ENCODE peak calls at places on chromosomes 13 and 19, in eight cellular contexts. S is CD8-positive, alpha-beta memory T cell; W is Caco-2; K is PC-3; Q is body of pancreas; N is fibroblast of lung; B is CD8-positive, alpha-beta T cell; T is left ventricle myocardium inferior. V is an unnamed sample.

GRCh38 chr13:70188567-70188966 is 80.3 kb upstream of the KLHL1 start:
- DNase-seq in S (no peak), B (no peak), K (no peak), T (no peak), W (no peak), Q (peak; percentile 27), N (no peak), V (no peak)

GRCh38 chr19:11137542-11138384 is 17.8 kb downstream of the SPC24 start:
- DNase-seq in S (peak; percentile 47), Q (peak; percentile 78), K (peak; percentile 99), W (peak; percentile 79), N (peak; percentile 81), T (peak; percentile 83), B (no peak), V (peak; percentile 63)

GRCh38 chr19:32642771-32643170 is 32.2 kb downstream of the ANKRD27 start:
- DNase-seq in K (no peak), T (no peak), W (no peak), Q (no peak), B (peak; percentile 43), N (no peak), S (peak; percentile 47), V (no peak)

GRCh38 chr13:30143671-30144400 is 163.5 kb downstream of the KATNAL1 start:
- DNase-seq in T (no peak), Q (no peak), W (no peak), N (peak; percentile 65), K (no peak), S (no peak), B (no peak), V (no peak)

GRCh38 chr13:71866173-71867091 is 572 bp downstream of the DACH1 start:
- DNase-seq in W (peak; percentile 37), N (peak; percentile 17), S (no peak), K (no peak), B (no peak), Q (peak; percentile 38), T (peak; percentile 31), V (peak; percentile 32)

GRCh38 chr19:15871570-15871969 is 26.3 kb downstream of the CYP4F2 start:
- DNase-seq in S (no peak), B (no peak), T (no peak), N (no peak), K (no peak), W (no peak), Q (no peak), V (peak; percentile 28)

GRCh38 chr19:53969366-53969765 is 6.6 kb downstream of the CACNG8 start:
- DNase-seq in B (no peak), N (no peak), S (no peak), T (no peak), W (no peak), K (no peak), Q (no peak), V (no peak)

GRCh38 chr13:22596157-22596863 is 584.5 kb upstream of the SGCG start:
- DNase-seq in T (no peak), W (peak; percentile 60), K (no peak), Q (no peak), B (no peak), N (no peak), S (no peak), V (no peak)

GRCh38 chr13:56861472-56861871 is 279.2 kb upstream of the PRR20A start:
- DNase-seq in Q (no peak), T (no peak), S (no peak), K (peak; percentile 46), W (no peak), N (peak; percentile 29), B (no peak), V (no peak)

GRCh38 chr19:56838930-56839664 is 1.4 kb downstream of the PEG3 start:
- DNase-seq in K (peak; percentile 74), S (no peak), T (peak; percentile 96), W (no peak), N (peak; percentile 22), B (no peak), Q (peak; percentile 98), V (peak; percentile 2)

GRCh38 chr19:46009530-46010510 is 13.0 kb downstream of the PGLYRP1 start:
- DNase-seq in N (peak; percentile 59), S (peak; percentile 55), T (peak; percentile 61), B (peak; percentile 19), Q (peak; percentile 76), W (peak; percentile 81), K (peak; percentile 71), V (peak; percentile 58)

GRCh38 chr19:1122972-1123363 is 19.2 kb downstream of the GPX4 start:
- DNase-seq in W (peak; percentile 80), T (no peak), K (peak; percentile 76), S (no peak), Q (peak; percentile 55), B (no peak), N (peak; percentile 69), V (peak; percentile 62)

GRCh38 chr13:40665061-40665753 is 1.2 kb downstream of the FOXO1 start:
- DNase-seq in T (peak; percentile 54), Q (peak; percentile 50), N (no peak), K (peak; percentile 26), B (peak; percentile 5), W (peak; percentile 69), S (no peak), V (peak; percentile 40)

GRCh38 chr13:106859505-106859904 is 291.6 kb upstream of the ARGLU1 start:
- DNase-seq in W (peak; percentile 63), T (no peak), N (no peak), Q (no peak), B (no peak), K (peak; percentile 28), S (no peak), V (no peak)

GRCh38 chr13:110907951-110908898 is 6.6 kb downstream of the ANKRD10 start:
- DNase-seq in W (peak; percentile 58), T (no peak), K (peak; percentile 94), B (no peak), Q (peak; percentile 69), N (peak; percentile 88), S (no peak), V (peak; percentile 63)

GRCh38 chr13:105139380-105140285 is 1395.8 kb downstream of the EFNB2 start:
- DNase-seq in S (peak; percentile 22), K (no peak), N (peak; percentile 6), Q (peak; percentile 25), T (peak; percentile 26), B (peak; percentile 18), W (peak; percentile 34), V (peak; percentile 63)

GRCh38 chr13:53357582-53357981 is 329.0 kb downstream of the OLFM4 start:
- DNase-seq in B (no peak), S (no peak), W (no peak), K (no peak), Q (no peak), T (no peak), N (no peak), V (no peak)

GRCh38 chr19:47232422-47233211 is 1.6 kb upstream of the BBC3 start:
- DNase-seq in T (no peak), K (peak; percentile 45), S (no peak), B (no peak), W (no peak), Q (no peak), N (peak; percentile 79), V (peak; percentile 79)

GRCh38 chr19:8017808-8018207 is 12.4 kb upstream of the ELAVL1 start:
- DNase-seq in T (no peak), S (peak; percentile 20), Q (no peak), N (no peak), K (no peak), W (no peak), B (no peak), V (peak; percentile 82)

GRCh38 chr19:47275866-47276461 is 1.3 kb downstream of the INAFM1 start:
- DNase-seq in N (peak; percentile 73), K (no peak), S (no peak), W (no peak), B (no peak), T (peak; percentile 65), Q (no peak), V (no peak)

GRCh38 chr19:22606954-22607652 is 27.0 kb upstream of the ZNF492 start:
- DNase-seq in B (no peak), S (no peak), N (no peak), T (no peak), Q (no peak), W (no peak), K (no peak), V (no peak)

GRCh38 chr19:42573642-42574041 is 21.1 kb downstream of the CEACAM8 start:
- DNase-seq in N (no peak), S (no peak), B (no peak), T (no peak), Q (no peak), W (no peak), K (no peak), V (no peak)
- H3K9me3 ChIP-seq in N (no peaks in the 10 kb centered on the region), S (no peaks in the 10 kb centered on the region), B (no peaks in the 10 kb centered on the region), T (no peaks in the 10 kb centered on the region), Q (no peaks in the 10 kb centered on the region), W (no peaks in the 10 kb centered on the region), K (no peaks in the 10 kb centered on the region), V (no peaks in the 10 kb centered on the region)

GRCh38 chr19:19835560-19836038 is 14.0 kb upstream of the ZNF506 start:
- DNase-seq in B (no peak), S (no peak), W (no peak), K (no peak), Q (no peak), T (no peak), N (no peak), V (no peak)
- H3K9me3 ChIP-seq in B (peaks cover 21% of the 10 kb centered on the region), S (peaks cover 33% of the 10 kb centered on the region), W (peaks cover 55% of the 10 kb centered on the region), K (peaks cover 49% of the 10 kb centered on the region), Q (peaks cover 38% of the 10 kb centered on the region), T (peaks cover 98% of the 10 kb centered on the region), N (no peaks in the 10 kb centered on the region), V (peaks cover 5% of the 10 kb centered on the region)

GRCh38 chr19:58020129-58020528 is 13.7 kb upstream of the ZSCAN1 start:
- DNase-seq in N (no peak), Q (no peak), T (no peak), S (no peak), W (no peak), B (no peak), K (no peak), V (no peak)

GRCh38 chr19:58022283-58022660 is 11.6 kb upstream of the ZSCAN1 start:
- DNase-seq in W (no peak), B (no peak), S (no peak), N (no peak), K (no peak), Q (no peak), T (no peak), V (no peak)

GRCh38 chr19:58020985-58021384 is 12.8 kb upstream of the ZSCAN1 start:
- DNase-seq in W (no peak), S (no peak), Q (no peak), K (no peak), T (no peak), B (no peak), N (no peak), V (no peak)

GRCh38 chr19:58021541-58022282 is 12.1 kb upstream of the ZSCAN1 start:
- DNase-seq in Q (peak; percentile 37), W (peak; percentile 15), K (no peak), S (no peak), N (peak; percentile 25), B (no peak), T (no peak), V (peak; percentile 29)

DNA sequence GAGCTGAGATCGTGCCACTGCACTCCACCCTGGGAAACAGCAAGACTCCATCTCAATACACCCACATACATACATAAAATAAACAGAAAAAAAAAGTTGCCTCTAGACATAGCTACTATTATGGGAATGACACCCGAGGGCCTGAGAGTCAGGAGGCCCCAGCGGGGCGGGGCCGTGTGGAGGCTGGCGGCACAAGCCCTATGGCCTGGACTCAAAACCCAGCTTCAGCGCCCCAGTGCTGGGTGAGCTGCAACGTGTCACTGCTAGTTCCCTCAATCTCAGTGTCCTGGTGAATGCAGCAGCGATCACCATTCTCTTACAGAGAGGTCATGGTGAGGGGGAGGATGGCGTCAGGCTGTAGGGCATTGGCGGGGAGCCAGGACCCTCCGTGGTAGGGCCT is 9.2 kb upstream of the ZSCAN1 start:
- DNase-seq in B (no peak), T (no peak), Q (no peak), S (no peak), N (no peak), K (no peak), W (no peak), V (no peak)
- H3K9me3 ChIP-seq in B (no peaks in the 10 kb centered on the region), T (peaks cover 10% of the 10 kb centered on the region), Q (peaks cover 10% of the 10 kb centered on the region), S (peaks cover 4% of the 10 kb centered on the region), N (no peaks in the 10 kb centered on the region), K (peaks cover 61% of the 10 kb centered on the region), W (peaks cover 37% of the 10 kb centered on the region), V (peaks cover 3% of the 10 kb centered on the region)

GRCh38 chr19:37227996-37228395 is 10.0 kb downstream of the ZNF383 start:
- DNase-seq in B (no peak), Q (no peak), K (peak; percentile 6), W (peak; percentile 59), S (peak; percentile 20), T (no peak), N (no peak), V (no peak)
- H3K9me3 ChIP-seq in B (peaks cover 8% of the 10 kb centered on the region), Q (peaks cover 10% of the 10 kb centered on the region), K (peaks cover 9% of the 10 kb centered on the region), W (peaks cover 21% of the 10 kb centered on the region), S (peaks cover 6% of the 10 kb centered on the region), T (peaks cover 64% of the 10 kb centered on the region), N (no peaks in the 10 kb centered on the region), V (no peaks in the 10 kb centered on the region)

V was measured in small intestine.